ENCODE peak calls at places on chromosomes 7 and 10, in four cellular contexts. Z, E, F and K are unnamed samples.

GRCh38 chr10:104935656-104936055 is 294.6 kb downstream of the SORCS3 start:
- DNase-seq in F (no peak), Z (no peak), E (no peak), K (no peak)

GRCh38 chr10:47034511-47035051 is 123.4 kb downstream of the PTPN20 start:
- DNase-seq in F (no peak), E (peak), Z (no peak), K (no peak)

GRCh38 chr10:96341219-96342182 is 17.3 kb downstream of the OPALIN start:
- DNase-seq in E (no peak), F (no peak), Z (no peak), K (no peak)

GRCh38 chr7:150972094-150972493 is 6.0 kb downstream of the KCNH2 start:
- DNase-seq in E (no peak), Z (no peak), F (no peak), K (no peak)

GRCh38 chr10:3136336-3136735 is 36.2 kb downstream of the PITRM1 start:
- DNase-seq in E (no peak), Z (no peak), F (no peak), K (no peak)

GRCh38 chr10:22825841-22826240 is 102.0 kb upstream of the ARMC3 start:
- DNase-seq in F (no peak), Z (no peak), E (no peak), K (peak)

GRCh38 chr10:112279482-112279881 is 3.7 kb upstream of the TECTB start:
- DNase-seq in F (no peak), E (no peak), Z (no peak), K (no peak)

GRCh38 chr10:131195116-131195515 is 116.4 kb downstream of the TCERG1L start:
- DNase-seq in F (no peak), Z (peak), E (peak), K (no peak)

GRCh38 chr7:46369933-46370654 is 449.0 kb upstream of the IGFBP3 start:
- DNase-seq in F (peak), Z (no peak), E (no peak), K (no peak)

DNA sequence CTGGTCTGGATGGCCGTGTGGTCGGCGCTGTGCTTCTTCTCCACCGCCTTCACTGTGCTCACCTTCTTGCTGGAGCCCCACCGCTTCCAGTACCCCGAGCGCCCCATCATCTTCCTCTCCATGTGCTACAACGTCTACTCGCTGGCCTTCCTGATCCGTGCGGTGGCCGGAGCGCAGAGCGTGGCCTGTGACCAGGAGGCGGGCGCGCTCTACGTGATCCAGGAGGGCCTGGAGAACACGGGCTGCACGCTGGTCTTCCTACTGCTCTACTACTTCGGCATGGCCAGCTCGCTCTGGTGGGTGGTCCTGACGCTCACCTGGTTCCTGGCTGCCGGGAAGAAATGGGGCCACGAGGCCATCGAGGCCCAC is 1.1 kb downstream of the FZD9 start:
- DNase-seq in Z (no peak), F (no peak), E (no peak), K (no peak)
- H3K27ac ChIP-seq in Z (no peak), F (no peak), E (no peak), K (no peak)

GRCh38 chr7:2920956-2921708 is 77.0 kb upstream of the GNA12 start:
- DNase-seq in E (no peak), Z (no peak), F (no peak), K (no peak)
- H3K27ac ChIP-seq in E (no peak), Z (no peak), F (no peak), K (no peak)

DNA sequence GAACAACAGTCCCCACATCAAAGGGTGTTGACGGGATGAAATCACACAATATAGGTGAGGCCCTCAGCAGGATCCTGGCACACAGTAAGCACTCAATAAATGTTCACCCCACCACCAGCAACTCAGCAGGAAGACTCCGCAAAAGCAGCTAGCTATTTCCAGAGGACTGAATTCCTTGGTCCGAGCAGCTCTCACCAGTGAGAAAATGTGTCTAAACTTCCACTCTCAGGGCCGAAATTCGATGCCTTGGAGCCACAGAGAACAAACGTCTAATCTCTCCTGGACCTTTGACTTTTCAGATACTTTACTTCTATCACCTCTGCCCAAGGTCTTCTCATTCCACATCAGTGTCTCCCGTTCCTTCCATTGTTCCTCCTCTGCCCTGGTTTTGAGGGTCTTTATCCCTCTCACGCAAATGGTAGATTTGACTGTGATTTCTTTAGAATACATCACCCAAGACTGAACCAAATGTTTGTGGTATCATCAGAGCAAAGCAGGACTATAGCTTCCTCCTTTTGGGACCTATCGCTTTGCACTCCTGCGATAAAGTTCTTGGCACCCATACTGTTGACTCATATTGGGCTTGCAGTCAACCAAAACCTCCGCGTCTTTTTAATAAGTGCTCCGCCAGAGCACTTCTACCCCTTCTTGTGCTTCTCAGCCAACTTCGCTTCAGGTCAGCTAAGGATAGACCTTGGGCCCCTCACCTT is 903 bp upstream of the NT5C2 start:
- DNase-seq in E (no peak), F (no peak), Z (peak), K (no peak)
- H3K27ac ChIP-seq in E (no peak), F (no peak), Z (peak), K (no peak)

GRCh38 chr10:5843814-5844705 is 30.8 kb upstream of the GDI2 start:
- DNase-seq in Z (no peak), F (no peak), E (no peak), K (no peak)

GRCh38 chr10:5841965-5842364 is 28.7 kb upstream of the GDI2 start:
- DNase-seq in E (no peak), F (no peak), Z (no peak), K (no peak)

GRCh38 chr10:5835446-5836095 is 22.3 kb upstream of the GDI2 start:
- DNase-seq in Z (no peak), F (no peak), E (no peak), K (no peak)

GRCh38 chr10:5840314-5841307 is 27.4 kb upstream of the GDI2 start:
- DNase-seq in F (peak), E (no peak), Z (no peak), K (no peak)
- H3K27ac ChIP-seq in F (no peak), E (no peak), Z (no peak), K (no peak)